ENCODE peak calls at places on chromosome 3, in five cellular contexts. M, K, A, C and S are unnamed samples.

GRCh38 chr3:143750856-143751255 is 97.4 kb downstream of the SLC9A9 start:
- DNase-seq in M (no peak), K (no peak), A (no peak), C (no peak), S (no peak)

GRCh38 chr3:79846148-79846933 is 78.5 kb upstream of the ROBO1 start:
- DNase-seq in M (peak), K (no peak), A (no peak), C (no peak), S (no peak)

GRCh38 chr3:52315977-52316764 is at the start of gene DNAH1:
- DNase-seq in M (no peak), K (no peak), A (no peak), C (no peak), S (no peak)

GRCh38 chr3:124837065-124837464 is 50.1 kb downstream of the ITGB5 start:
- DNase-seq in M (no peak), K (no peak), A (no peak), C (no peak), S (no peak)

GRCh38 chr3:14524920-14525660 is 15.1 kb downstream of the GRIP2 start:
- DNase-seq in M (no peak), K (no peak), A (no peak), C (no peak), S (no peak)

GRCh38 chr3:122915300-122916055 is 112.1 kb downstream of the SEMA5B start:
- DNase-seq in M (no peak), K (no peak), A (no peak), C (no peak), S (no peak)

GRCh38 chr3:43162573-43163084 is 56.8 kb upstream of the POMGNT2 start:
- DNase-seq in M (peak), K (no peak), A (no peak), C (peak), S (no peak)

GRCh38 chr3:112605285-112605684 is 35.7 kb downstream of the CCDC80 start:
- DNase-seq in M (peak), K (no peak), A (peak), C (no peak), S (peak)

GRCh38 chr3:40996827-40997710 is 202.2 kb upstream of the CTNNB1 start:
- DNase-seq in M (peak), K (no peak), A (no peak), C (no peak), S (no peak)

GRCh38 chr3:88231632-88232031 is 81.9 kb downstream of the C3orf38 start:
- DNase-seq in M (no peak), K (peak), A (no peak), C (no peak), S (no peak)

GRCh38 chr3:191220908-191221307 is 21.9 kb downstream of the OSTN start:
- DNase-seq in M (peak), K (no peak), A (no peak), C (no peak), S (peak)

GRCh38 chr3:38805765-38806386 is 10.1 kb downstream of the SCN10A start:
- DNase-seq in M (peak), K (peak), A (peak), C (peak), S (peak)

GRCh38 chr3:188082040-188082439 is 71.9 kb upstream of the LPP start:
- DNase-seq in M (no peak), K (no peak), A (peak), C (no peak), S (no peak)

GRCh38 chr3:188439080-188439479 is 285.1 kb downstream of the LPP start:
- DNase-seq in M (no peak), K (no peak), A (no peak), C (no peak), S (no peak)

GRCh38 chr3:65379223-65379622 is 659.5 kb downstream of the MAGI1 start:
- DNase-seq in M (no peak), K (no peak), A (no peak), C (no peak), S (no peak)

GRCh38 chr3:177427540-177427939 is 230.3 kb upstream of the TBL1XR1 start:
- DNase-seq in M (no peak), K (no peak), A (peak), C (peak), S (peak)

GRCh38 chr3:52682016-52682415 is 3.7 kb downstream of the PBRM1 start:
- DNase-seq in M (peak), K (peak), A (peak), C (no peak), S (peak)

GRCh38 chr3:78872195-78872594 is 895.6 kb downstream of the ROBO1 start:
- DNase-seq in M (no peak), K (peak), A (peak), C (no peak), S (no peak)

GRCh38 chr3:124964432-124964831 is 29.9 kb upstream of the MUC13 start:
- DNase-seq in M (no peak), K (no peak), A (peak), C (no peak), S (no peak)

GRCh38 chr3:79247367-79248103 is 520.3 kb downstream of the ROBO1 start:
- DNase-seq in M (no peak), K (peak), A (peak), C (no peak), S (no peak)

GRCh38 chr3:66483006-66483928 is 17.6 kb downstream of the LRIG1 start:
- DNase-seq in M (no peak), K (no peak), A (peak), C (peak), S (no peak)

GRCh38 chr3:196098365-196098764 is 16.5 kb upstream of the TFRC start:
- DNase-seq in M (no peak), K (no peak), A (no peak), C (no peak), S (no peak)

GRCh38 chr3:149373235-149374125 is 4.0 kb downstream of the TM4SF1 start:
- DNase-seq in M (no peak), K (peak), A (peak), C (no peak), S (peak)

DNA sequence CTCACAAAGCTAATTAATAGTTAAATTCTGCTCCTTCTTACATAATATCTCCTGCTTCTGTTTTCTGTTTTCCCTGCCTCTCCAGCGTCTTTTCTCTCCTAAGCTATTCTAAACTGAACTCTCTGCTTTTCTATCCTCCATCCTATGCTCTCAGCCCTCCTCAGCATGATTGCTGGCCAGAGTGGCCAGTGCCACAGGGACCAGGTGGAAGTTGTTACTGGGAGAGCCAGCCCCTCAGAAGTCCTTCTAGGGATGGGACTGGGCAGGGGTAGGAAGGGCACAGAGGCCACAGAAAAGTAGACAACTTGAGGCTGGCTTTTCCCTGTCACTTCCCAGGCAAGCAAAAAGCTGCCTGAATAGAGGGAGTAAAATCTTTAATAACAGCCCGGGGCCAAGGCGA is 76.8 kb downstream of the LARS2 start:
- DNase-seq in M (no peak), K (no peak), A (no peak), C (no peak), S (no peak)
- H3K27ac ChIP-seq in M (no peak), K (no peak), A (no peak), C (no peak), S (no peak)

DNA sequence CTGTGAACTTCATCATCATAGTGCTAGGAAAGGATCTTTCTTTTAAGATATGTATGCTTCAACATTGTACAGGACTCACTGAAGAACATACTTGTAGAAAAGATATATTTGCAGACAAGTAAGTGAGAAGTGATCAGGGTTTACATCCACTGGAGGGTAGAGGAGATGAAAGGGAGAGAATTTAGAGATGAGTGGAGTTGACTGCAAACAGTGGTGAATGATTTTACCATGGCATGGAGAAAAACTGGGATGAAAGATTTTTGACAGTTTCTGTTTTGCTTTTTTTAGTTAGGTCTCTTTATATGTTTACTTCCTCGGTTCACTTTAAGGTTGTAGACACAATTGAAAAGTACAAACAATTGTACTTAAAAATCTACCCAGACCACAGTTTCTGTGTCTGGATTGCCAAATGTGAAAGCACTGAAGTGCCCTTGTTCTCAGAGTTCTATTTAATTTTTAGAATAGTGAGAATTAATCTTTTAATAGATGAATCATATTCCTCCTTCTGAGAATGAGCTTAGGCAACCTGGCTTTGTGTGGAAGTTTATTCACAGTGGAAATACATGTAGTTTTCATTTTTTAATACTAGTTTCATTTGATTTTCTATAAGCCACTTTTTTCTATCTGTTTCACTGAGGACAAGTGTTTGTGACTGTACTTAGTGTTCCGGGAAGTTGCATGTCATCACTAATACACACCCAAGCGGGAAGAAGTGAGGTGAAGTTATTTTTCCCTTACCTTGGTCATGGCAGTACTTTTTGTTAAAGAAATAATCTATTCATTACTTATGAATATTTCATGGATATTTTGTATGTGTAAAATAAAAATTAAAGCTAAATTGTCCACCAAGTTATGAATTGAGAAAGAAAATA is 1.8 kb upstream of the GPR171 start:
- DNase-seq in M (no peak), K (no peak), A (no peak), C (no peak), S (no peak)
- H3K27ac ChIP-seq in M (no peak), K (no peak), A (no peak), C (no peak), S (no peak)

GRCh38 chr3:146843476-146843875 is 238.3 kb upstream of the PLSCR5 start:
- DNase-seq in M (no peak), K (no peak), A (no peak), C (no peak), S (no peak)
- H3K27ac ChIP-seq in M (no peak), K (no peak), A (no peak), C (no peak), S (no peak)

DNA sequence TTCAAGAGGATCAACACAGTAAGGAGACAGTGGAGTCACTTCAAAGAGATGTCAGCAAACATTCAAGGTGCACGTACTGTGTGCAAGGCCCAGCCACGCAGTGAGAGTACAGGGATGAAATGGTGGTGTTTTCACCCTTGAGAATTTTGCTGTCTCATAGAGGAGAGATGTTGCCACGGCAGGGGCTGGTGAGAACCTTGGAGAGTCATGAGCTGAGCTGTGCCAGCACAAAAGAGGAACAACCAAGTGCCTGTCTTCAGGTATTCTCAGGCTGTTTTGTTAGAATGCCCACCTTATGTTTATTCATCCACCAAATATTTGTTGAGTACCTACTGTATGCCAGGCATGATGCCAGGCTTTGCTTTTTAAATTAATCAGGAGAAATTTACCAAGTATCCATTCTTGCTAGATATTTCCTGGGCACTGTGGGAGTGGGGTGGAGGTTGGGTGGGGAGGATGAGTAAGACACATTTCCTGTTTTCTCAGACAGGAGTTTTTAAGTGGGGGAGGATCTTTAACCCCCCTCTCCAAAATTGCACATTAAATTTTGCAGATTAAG is 72.6 kb downstream of the SLC6A11 start:
- DNase-seq in M (no peak), K (no peak), A (no peak), C (no peak), S (peak)
- H3K27ac ChIP-seq in M (no peak), K (no peak), A (no peak), C (no peak), S (peak)

DNA sequence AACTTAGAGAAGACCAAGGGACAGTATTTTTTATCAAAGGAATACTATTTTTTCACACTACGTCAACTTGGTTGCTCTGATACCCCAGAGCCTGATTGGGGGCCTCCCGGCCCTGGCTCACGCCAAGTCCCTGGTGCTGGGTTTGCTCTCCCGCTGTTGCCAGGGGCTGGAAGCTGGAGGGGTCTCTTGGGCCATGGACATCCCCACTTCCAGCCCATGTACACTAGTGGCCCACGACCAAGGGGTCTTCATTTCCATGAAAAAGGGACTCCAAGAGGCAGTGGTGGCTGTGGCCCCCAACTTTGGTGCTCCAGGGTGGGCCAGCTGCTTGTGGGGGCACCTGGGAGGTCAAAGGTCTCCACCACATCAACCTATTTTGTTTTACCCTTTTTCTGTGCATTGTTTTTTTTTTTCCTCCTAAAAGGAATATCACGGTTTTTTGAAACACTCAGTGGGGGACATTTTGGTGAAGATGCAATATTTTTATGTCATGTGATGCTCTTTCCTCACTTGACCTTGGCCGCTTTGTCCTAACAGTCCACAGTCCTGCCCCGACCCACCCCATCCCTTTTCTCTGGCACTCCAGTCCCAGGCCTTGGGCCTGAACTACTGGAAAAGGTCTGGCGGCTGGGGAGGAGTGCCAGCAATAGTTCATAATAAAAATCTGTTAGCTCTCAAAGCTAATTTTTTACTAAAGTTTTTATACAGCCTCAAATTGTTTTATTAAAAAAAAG is 20.3 kb upstream of the BSN start:
- DNase-seq in M (no peak), K (no peak), A (no peak), C (no peak), S (no peak)
- H3K27ac ChIP-seq in M (peak), K (no peak), A (no peak), C (no peak), S (no peak)

DNA sequence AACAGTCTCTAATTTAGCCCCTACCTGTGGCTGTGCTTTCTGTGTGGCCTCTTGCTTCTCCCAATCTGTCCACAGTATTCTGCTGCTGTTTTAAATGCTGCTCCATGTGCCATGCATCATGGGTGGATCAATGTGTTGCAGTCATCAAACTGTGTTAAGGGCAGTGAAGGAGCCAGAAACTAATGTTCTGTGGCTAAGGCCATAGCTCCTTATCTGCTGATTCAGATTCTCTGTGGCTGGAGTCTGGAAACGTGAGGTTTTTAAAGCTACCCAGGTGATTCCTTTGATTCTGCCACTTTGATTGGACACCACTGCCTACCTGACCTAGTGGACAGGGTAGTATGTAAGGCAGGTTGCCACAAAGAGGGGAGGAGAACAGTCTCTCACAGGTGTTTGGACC is 44.8 kb downstream of the MORC1 start:
- DNase-seq in M (no peak), K (no peak), A (no peak), C (peak), S (no peak)
- H3K27ac ChIP-seq in M (no peak), K (no peak), A (no peak), C (peak), S (no peak)